ENCODE peak calls at places on chromosomes 16 and 17, in nine cellular contexts. E, M, W, Y, D, B, O, A and N are unnamed samples.

GRCh38 chr16:2008631-2009301 is 855 bp downstream of the ZNF598 start:
- DNase-seq in M (peak; percentile 44), E (no peak), O (no peak), A (no peak), Y (peak; percentile 59), D (no peak), W (no peak), B (no peak), N (no peak)

GRCh38 chr16:69448470-69449193 is 24.2 kb downstream of the CYB5B start:
- DNase-seq in B (no peak), D (peak; percentile 58), A (no peak), O (no peak), M (peak; percentile 67), E (peak; percentile 23), W (no peak), Y (no peak), N (no peak)

GRCh38 chr16:19901164-19901563 is 16.5 kb upstream of the GPRC5B start:
- DNase-seq in E (no peak), Y (no peak), O (no peak), A (no peak), M (no peak), W (no peak), B (no peak), D (no peak), N (no peak)

GRCh38 chr16:668519-669171 is 713 bp downstream of the RHOT2 start:
- DNase-seq in Y (no peak), W (no peak), B (no peak), M (no peak), A (no peak), E (no peak), O (no peak), D (no peak), N (no peak)

GRCh38 chr16:55717326-55717725 is 61.5 kb downstream of the SLC6A2 start:
- DNase-seq in Y (no peak), M (no peak), W (no peak), D (no peak), O (no peak), E (no peak), B (no peak), A (no peak), N (no peak)

GRCh38 chr17:7589204-7589868 is 558 bp downstream of the SOX15 start:
- DNase-seq in D (peak; percentile 60), Y (peak; percentile 74), E (no peak), W (peak; percentile 77), O (no peak), A (peak; percentile 65), B (peak; percentile 34), M (peak; percentile 83), N (peak; percentile 83)

GRCh38 chr17:77217566-77217965 is 76.8 kb downstream of the SEC14L1 start:
- DNase-seq in B (no peak), W (no peak), A (no peak), Y (no peak), M (no peak), D (no peak), E (no peak), O (no peak), N (no peak)

GRCh38 chr17:50355701-50356341 is 9.9 kb downstream of the XYLT2 start:
- DNase-seq in W (no peak), E (no peak), M (no peak), O (no peak), B (no peak), Y (no peak), D (no peak), A (no peak), N (no peak)

GRCh38 chr17:67004191-67004590 is 39.7 kb downstream of the CACNG4 start:
- DNase-seq in B (no peak), D (no peak), M (no peak), O (no peak), A (no peak), W (no peak), E (no peak), Y (no peak), N (no peak)

GRCh38 chr17:68599091-68599872 is 1.9 kb downstream of the FAM20A start:
- DNase-seq in E (no peak), D (peak; percentile 88), W (no peak), Y (no peak), M (no peak), A (no peak), B (no peak), O (no peak), N (no peak)

GRCh38 chr17:81740395-81740961 is 28.4 kb downstream of the SLC25A10 start:
- DNase-seq in B (no peak), M (no peak), W (no peak), D (no peak), Y (no peak), O (no peak), E (no peak), A (no peak), N (no peak)

GRCh38 chr17:1216209-1216937 is 36.6 kb upstream of the ABR start:
- DNase-seq in Y (no peak), B (no peak), E (no peak), M (no peak), D (no peak), O (no peak), A (no peak), W (no peak), N (no peak)

GRCh38 chr16:85663891-85664321 is 24.8 kb downstream of the GINS2 start:
- DNase-seq in O (no peak), M (peak; percentile 28), Y (no peak), W (no peak), D (no peak), E (no peak), A (no peak), B (no peak), N (no peak)

GRCh38 chr16:74271879-74272278 is 24.7 kb upstream of the PSMD7 start:
- DNase-seq in D (no peak), E (no peak), W (no peak), M (peak; percentile 2), B (no peak), A (no peak), Y (no peak), O (no peak), N (no peak)

GRCh38 chr17:17663160-17664072 is 17.8 kb upstream of the RAI1 start:
- DNase-seq in M (peak; percentile 97), E (no peak), Y (peak; percentile 90), A (peak; percentile 71), D (peak; percentile 87), O (peak; percentile 42), B (peak; percentile 50), W (peak; percentile 15), N (no peak)

GRCh38 chr16:4936181-4936990 is 562 bp downstream of the PPL start:
- DNase-seq in W (no peak), M (no peak), Y (no peak), E (no peak), A (no peak), D (no peak), B (no peak), O (no peak), N (no peak)

GRCh38 chr16:23595246-23595950 is 718 bp downstream of the NDUFAB1 start:
- DNase-seq in E (no peak), D (no peak), Y (peak; percentile 23), M (no peak), W (no peak), A (no peak), B (no peak), O (no peak), N (no peak)

GRCh38 chr17:18327556-18327955 is 12.5 kb downstream of the SMCR8 start:
- DNase-seq in W (no peak), Y (no peak), B (no peak), O (no peak), E (no peak), A (no peak), D (no peak), M (no peak), N (no peak)

GRCh38 chr16:14455577-14455976 is 174.5 kb downstream of the PARN start:
- DNase-seq in M (peak; percentile 73), O (no peak), E (no peak), B (no peak), W (no peak), A (no peak), Y (no peak), D (no peak), N (no peak)

GRCh38 chr17:45770632-45771472 is 13.3 kb upstream of the CRHR1 start:
- DNase-seq in E (no peak), Y (no peak), O (no peak), M (no peak), B (no peak), D (no peak), A (no peak), W (no peak), N (no peak)

GRCh38 chr17:37111329-37111728 is 162.6 kb downstream of the AATF start:
- DNase-seq in B (no peak), W (peak; percentile 59), O (no peak), M (no peak), D (no peak), A (no peak), E (no peak), Y (no peak), N (no peak)

GRCh38 chr17:16583781-16584180 is 14.8 kb upstream of the ZNF287 start:
- DNase-seq in E (no peak), W (no peak), O (no peak), A (no peak), Y (no peak), D (no peak), M (no peak), B (no peak), N (no peak)

GRCh38 chr16:11076259-11077018 is 132.1 kb downstream of the CLEC16A start:
- DNase-seq in B (no peak), A (no peak), M (peak; percentile 44), D (no peak), E (no peak), Y (peak; percentile 86), O (no peak), W (no peak), N (no peak)

GRCh38 chr17:63450551-63450950 is 4.4 kb upstream of the CYB561 start:
- DNase-seq in W (no peak), D (no peak), M (peak; percentile 34), E (no peak), B (no peak), O (no peak), A (no peak), Y (no peak), N (no peak)

GRCh38 chr17:43330876-43331639 is 67.7 kb upstream of the ARL4D start:
- DNase-seq in E (no peak), W (no peak), M (peak; percentile 39), O (no peak), Y (no peak), D (no peak), B (no peak), A (no peak), N (no peak)